ENCODE peak calls at places on chromosomes 7 and 10, in six cellular contexts. F, A, O, M, H and J are unnamed samples.

GRCh38 chr7:96709381-96710228 is at the start of gene SEM1:
- DNase-seq in A (peak), F (peak), M (peak), H (peak), O (peak), J (peak)

GRCh38 chr10:34698979-34699378 is 116.1 kb downstream of the PARD3 start:
- DNase-seq in M (no peak), O (no peak), H (no peak), A (no peak), F (peak), J (no peak)

GRCh38 chr10:121337356-121337936 is 260.8 kb downstream of the FGFR2 start:
- DNase-seq in H (no peak), F (no peak), M (no peak), A (no peak), O (no peak), J (no peak)

GRCh38 chr7:641269-641671 is 85.2 kb upstream of the DNAAF5 start:
- DNase-seq in M (no peak), F (peak), H (no peak), A (no peak), O (no peak), J (no peak)

GRCh38 chr10:49397036-49397999 is 1.4 kb upstream of the DRGX start:
- DNase-seq in F (no peak), O (no peak), A (no peak), M (no peak), H (no peak), J (peak)

GRCh38 chr10:132383026-132383565 is 13.9 kb upstream of the PWWP2B start:
- DNase-seq in F (no peak), H (no peak), O (no peak), A (no peak), M (no peak), J (no peak)

GRCh38 chr7:13532028-13532753 is 457.3 kb downstream of the ETV1 start:
- DNase-seq in H (no peak), M (no peak), F (no peak), O (no peak), A (no peak), J (no peak)

GRCh38 chr7:47576031-47576908 is 5.6 kb downstream of the TNS3 start:
- DNase-seq in H (peak), O (no peak), M (peak), F (peak), A (peak), J (no peak)

GRCh38 chr7:131556055-131556911 is at the start of gene PODXL:
- DNase-seq in F (peak), H (peak), M (peak), A (no peak), O (peak), J (peak)

GRCh38 chr7:131235489-131236317 is 92.0 kb upstream of the MKLN1 start:
- DNase-seq in H (peak), M (no peak), A (peak), F (peak), O (peak), J (no peak)

GRCh38 chr10:90779573-90779972 is 78.3 kb downstream of the HTR7 start:
- DNase-seq in H (no peak), M (no peak), F (peak), A (no peak), O (no peak), J (no peak)

GRCh38 chr10:49562893-49563292 is 24.0 kb upstream of the ERCC6 start:
- DNase-seq in O (no peak), A (no peak), H (no peak), F (no peak), M (no peak), J (no peak)

GRCh38 chr7:100167912-100168323 is 499 bp downstream of the GAL3ST4 start:
- DNase-seq in A (no peak), H (no peak), F (no peak), M (no peak), O (no peak), J (no peak)

GRCh38 chr7:84196007-84196551 is 1.5 kb upstream of the SEMA3A start:
- DNase-seq in A (no peak), O (no peak), H (peak), F (peak), M (no peak), J (no peak)

GRCh38 chr7:98724591-98724990 is 107.5 kb downstream of the NPTX2 start:
- DNase-seq in H (no peak), A (no peak), O (no peak), M (no peak), F (no peak), J (no peak)

GRCh38 chr7:80981405-80981804 is 62.6 kb upstream of the SEMA3C start:
- DNase-seq in O (no peak), A (no peak), H (no peak), F (no peak), M (no peak), J (no peak)

GRCh38 chr10:5959116-5959515 is 18.2 kb downstream of the IL15RA start:
- DNase-seq in A (no peak), F (no peak), M (no peak), O (no peak), H (no peak), J (no peak)

GRCh38 chr7:108222236-108222892 is 92.2 kb upstream of the LAMB4 start:
- DNase-seq in M (no peak), O (no peak), H (no peak), F (no peak), A (no peak), J (no peak)

GRCh38 chr10:69968830-69969229 is 83.8 kb upstream of the MACROH2A2 start:
- DNase-seq in H (no peak), M (no peak), A (no peak), F (peak), O (no peak), J (peak)

GRCh38 chr10:73625004-73625883 is 16.0 kb downstream of the MYOZ1 start:
- DNase-seq in A (no peak), O (peak), H (peak), M (peak), F (peak), J (no peak)